ENCODE peak calls at places on chromosomes 7 and 10, in eight cellular contexts. A, L, N, F, O, K, E and I are unnamed samples. For H3K4me1, the result is how much of the 10 kb centered on the place peaks cover.

GRCh38 chr7:137717811-137718271 is 128.9 kb downstream of the DGKI start:
- DNase-seq in E (peak), L (no peak), N (peak), K (no peak), O (no peak), F (no peak), A (peak), I (peak)

GRCh38 chr10:132030898-132031463 is 34.8 kb upstream of the JAKMIP3 start:
- DNase-seq in E (no peak), A (no peak), N (no peak), O (no peak), K (no peak), F (peak), L (no peak), I (no peak)

GRCh38 chr7:76428868-76429805 is 4.4 kb downstream of the ZP3 start:
- DNase-seq in L (no peak), N (no peak), A (peak), O (no peak), K (no peak), E (peak), F (no peak), I (no peak)

GRCh38 chr10:6296456-6297214 is 93.9 kb downstream of the PFKFB3 start:
- DNase-seq in L (no peak), K (no peak), E (no peak), O (no peak), F (no peak), A (no peak), N (no peak), I (no peak)

GRCh38 chr7:123557631-123558505 is at the start of gene NDUFA5:
- DNase-seq in E (peak), O (peak), L (peak), N (peak), K (peak), A (peak), F (peak), I (peak)

GRCh38 chr10:114911052-114911697 is 26.8 kb upstream of the TRUB1 start:
- DNase-seq in A (no peak), O (no peak), E (no peak), N (no peak), K (no peak), L (no peak), F (no peak), I (no peak)

GRCh38 chr10:92873029-92873428 is 24.7 kb downstream of the EXOC6 start:
- DNase-seq in O (no peak), K (no peak), E (no peak), N (no peak), L (no peak), A (no peak), F (no peak), I (no peak)

GRCh38 chr7:142788303-142789286 is 17.8 kb downstream of the PRSS2 start:
- DNase-seq in K (no peak), A (no peak), F (no peak), E (no peak), N (no peak), L (no peak), O (no peak), I (no peak)

GRCh38 chr10:13340626-13341370 is 7.3 kb downstream of the SEPHS1 start:
- DNase-seq in N (no peak), O (peak), E (no peak), K (no peak), F (no peak), L (no peak), A (no peak), I (no peak)

GRCh38 chr10:70940834-70941568 is 52.6 kb upstream of the PCBD1 start:
- DNase-seq in L (no peak), F (peak), A (peak), E (no peak), K (no peak), O (no peak), N (peak), I (no peak)

GRCh38 chr7:132941433-132941832 is 140.5 kb downstream of the CHCHD3 start:
- DNase-seq in N (no peak), A (no peak), O (no peak), K (no peak), F (no peak), L (no peak), E (no peak), I (no peak)

GRCh38 chr10:12708921-12709320 is 292.6 kb downstream of the CCDC3 start:
- DNase-seq in O (no peak), K (no peak), F (peak), N (no peak), L (no peak), A (peak), E (no peak), I (peak)

GRCh38 chr7:12827219-12827821 is 139.9 kb downstream of the ARL4A start:
- DNase-seq in K (no peak), F (peak), N (peak), O (no peak), A (peak), L (no peak), E (no peak), I (no peak)

GRCh38 chr10:7917736-7918135 is 99.4 kb downstream of the TAF3 start:
- DNase-seq in A (no peak), E (no peak), L (no peak), O (no peak), K (no peak), F (no peak), N (no peak), I (no peak)

GRCh38 chr7:139246905-139247304 is 15.9 kb downstream of the UBN2 start:
- DNase-seq in N (no peak), E (no peak), L (no peak), A (peak), F (no peak), K (no peak), O (no peak), I (no peak)

GRCh38 chr10:105266966-105267539 is 626.0 kb downstream of the SORCS3 start:
- DNase-seq in E (no peak), K (no peak), L (no peak), F (no peak), O (no peak), A (no peak), N (no peak), I (no peak)

GRCh38 chr10:93464826-93465388 is 17.2 kb downstream of the MYOF start:
- DNase-seq in L (no peak), A (peak), N (no peak), F (no peak), K (no peak), E (no peak), O (no peak), I (no peak)

GRCh38 chr10:104246981-104247380 is 7.7 kb upstream of the GSTO1 start:
- DNase-seq in F (peak), N (peak), A (peak), E (no peak), L (no peak), O (no peak), K (no peak), I (no peak)

GRCh38 chr7:152887779-152888178 is 128.2 kb downstream of the ACTR3B start:
- DNase-seq in L (no peak), O (no peak), A (no peak), K (no peak), N (no peak), E (no peak), F (no peak), I (no peak)

GRCh38 chr10:85600026-85600743 is 766.4 kb downstream of the GRID1 start:
- DNase-seq in E (no peak), N (no peak), A (no peak), L (no peak), K (no peak), F (no peak), O (no peak), I (no peak)

GRCh38 chr10:44801383-44802327 is 109.5 kb upstream of the TMEM72 start:
- DNase-seq in L (peak), N (peak), F (peak), E (peak), A (peak), K (peak), O (no peak), I (peak)

GRCh38 chr7:19665399-19666008 is 43.3 kb downstream of the POLR1F start:
- DNase-seq in E (no peak), O (no peak), N (no peak), F (peak), K (no peak), L (no peak), A (peak), I (no peak)

DNA sequence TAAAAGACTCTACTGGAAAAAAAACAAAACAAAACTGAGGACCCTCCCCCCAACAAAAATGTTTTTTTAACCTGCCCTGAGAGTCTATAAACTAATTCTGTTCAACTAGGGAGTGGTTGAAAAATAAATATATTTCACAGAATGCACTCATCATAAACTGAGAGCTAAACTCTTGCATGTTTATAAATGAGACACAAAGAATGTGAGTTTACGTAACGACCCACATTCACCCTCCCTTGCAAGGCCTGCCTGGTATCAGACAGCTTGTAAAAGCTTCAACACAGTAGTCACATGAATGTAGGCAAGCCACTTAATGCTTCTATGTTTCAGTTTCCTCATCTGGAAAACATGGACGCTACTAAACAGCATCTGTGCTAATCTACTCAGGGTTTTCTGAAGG is 50.3 kb downstream of the JAZF1 start:
- DNase-seq in L (no peak), K (peak), F (no peak), E (no peak), N (no peak), O (no peak), A (peak), I (peak)
- H3K4me1 ChIP-seq in L (under half), K (under half), F (under half), E (under half), N (half or more), O (under half), A (under half), I (under half)

GRCh38 chr7:150753826-150754603 is 16.8 kb downstream of the GIMAP5 start:
- DNase-seq in O (no peak), L (no peak), E (no peak), F (peak), K (no peak), N (peak), A (peak), I (no peak)

GRCh38 chr7:150754950-150755349 is 17.7 kb downstream of the GIMAP5 start:
- DNase-seq in O (no peak), A (no peak), F (no peak), E (no peak), K (no peak), L (no peak), N (no peak), I (no peak)

GRCh38 chr7:150748402-150748801 is 11.2 kb downstream of the GIMAP5 start:
- DNase-seq in F (no peak), L (no peak), K (no peak), O (no peak), A (no peak), E (no peak), N (no peak), I (no peak)

GRCh38 chr7:150753239-150753638 is 16.0 kb downstream of the GIMAP5 start:
- DNase-seq in N (no peak), F (no peak), A (no peak), O (no peak), L (no peak), E (peak), K (no peak), I (no peak)

GRCh38 chr7:150751702-150752101 is 14.5 kb downstream of the GIMAP5 start:
- DNase-seq in A (no peak), N (peak), K (no peak), L (no peak), F (no peak), O (no peak), E (no peak), I (no peak)
- H3K4me1 ChIP-seq in A (under half), N (half or more), K (under half), L (under half), F (under half), O (half or more), E (under half), I (under half)

GRCh38 chr10:79127151-79127961 is 58.6 kb downstream of the ZMIZ1 start:
- DNase-seq in F (peak), A (peak), E (peak), L (peak), K (peak), N (peak), O (no peak), I (peak)

GRCh38 chr10:79129361-79129997 is 60.7 kb downstream of the ZMIZ1 start:
- DNase-seq in L (no peak), A (peak), N (no peak), F (peak), K (no peak), O (no peak), E (peak), I (peak)

GRCh38 chr10:79130255-79130654 is 61.5 kb downstream of the ZMIZ1 start:
- DNase-seq in K (no peak), L (no peak), F (no peak), E (no peak), A (no peak), N (no peak), O (no peak), I (no peak)

GRCh38 chr10:79128241-79128922 is 59.6 kb downstream of the ZMIZ1 start:
- DNase-seq in A (no peak), E (no peak), O (no peak), N (no peak), K (no peak), L (no peak), F (no peak), I (no peak)

GRCh38 chr10:79128923-79129305 is 60.1 kb downstream of the ZMIZ1 start:
- DNase-seq in O (no peak), K (no peak), E (no peak), F (no peak), A (no peak), N (no peak), L (no peak), I (no peak)
- H3K4me1 ChIP-seq in O (under half), K (under half), E (under half), F (under half), A (under half), N (half or more), L (under half), I (half or more)

GRCh38 chr7:22185559-22185958 is 171.4 kb downstream of the RAPGEF5 start:
- DNase-seq in O (no peak), A (no peak), K (no peak), F (no peak), E (no peak), N (no peak), L (no peak), I (no peak)

GRCh38 chr7:22184549-22185199 is 172.3 kb downstream of the RAPGEF5 start:
- DNase-seq in F (no peak), O (no peak), A (no peak), L (no peak), E (no peak), N (no peak), K (no peak), I (no peak)

GRCh38 chr7:22182139-22182538 is 174.8 kb downstream of the RAPGEF5 start:
- DNase-seq in E (no peak), F (no peak), K (no peak), N (no peak), L (no peak), O (no peak), A (no peak), I (no peak)

GRCh38 chr7:22187691-22188348 is 169.1 kb downstream of the RAPGEF5 start:
- DNase-seq in F (no peak), K (no peak), L (no peak), O (no peak), A (no peak), E (no peak), N (no peak), I (no peak)

DNA sequence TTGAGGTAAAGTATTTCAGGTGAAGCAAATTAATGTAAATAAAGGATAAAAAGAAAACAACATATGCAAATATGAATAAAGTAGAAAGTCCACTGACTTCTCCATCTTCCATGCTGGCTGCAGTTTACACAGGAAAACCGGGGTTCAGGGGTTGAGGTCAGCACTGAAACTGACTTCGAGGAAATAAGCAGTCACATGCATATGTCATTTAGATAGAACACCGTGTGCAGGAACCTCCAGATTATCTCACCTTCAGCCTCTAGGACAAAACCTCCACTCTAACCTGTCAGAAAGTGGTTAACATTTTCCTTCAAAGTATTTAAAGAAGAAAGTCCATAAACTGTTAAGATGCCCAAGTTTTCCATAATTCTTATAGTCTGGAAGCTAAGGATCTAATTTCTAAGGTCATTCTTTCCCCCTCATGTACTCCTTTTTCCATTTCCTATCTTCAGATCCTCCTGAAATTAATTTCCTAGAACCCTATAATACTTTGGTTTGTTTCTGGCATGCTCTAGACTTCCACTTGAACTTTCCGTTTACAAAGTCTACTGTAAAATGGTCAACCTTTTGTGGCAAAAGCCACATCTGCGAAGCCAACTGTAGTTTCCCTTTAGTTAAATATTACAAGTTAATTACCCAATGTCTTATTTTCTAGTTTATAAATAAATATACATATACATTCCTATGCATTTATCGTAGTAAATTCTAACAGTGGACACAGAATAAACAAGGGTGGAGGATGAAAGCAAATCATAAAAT is 173.3 kb downstream of the RAPGEF5 start:
- DNase-seq in O (no peak), L (no peak), K (no peak), N (no peak), E (no peak), F (no peak), A (no peak), I (no peak)
- H3K4me1 ChIP-seq in O (under half), L (under half), K (under half), N (under half), E (under half), F (under half), A (under half), I (under half)

GRCh38 chr7:150966002-150966401 is 12.1 kb downstream of the KCNH2 start:
- DNase-seq in O (no peak), K (no peak), F (no peak), N (peak), E (no peak), L (no peak), A (no peak), I (no peak)
- H3K4me1 ChIP-seq in O (under half), K (under half), F (under half), N (half or more), E (under half), L (under half), A (under half), I (under half)

GRCh38 chr7:33753881-33754525 is 151.3 kb upstream of the BMPER start:
- DNase-seq in A (no peak), E (no peak), F (no peak), L (no peak), N (no peak), K (no peak), O (no peak), I (peak)

GRCh38 chr7:33745934-33746333 is 159.4 kb upstream of the BMPER start:
- DNase-seq in K (no peak), E (no peak), L (no peak), O (no peak), F (peak), A (peak), N (no peak), I (no peak)

GRCh38 chr7:33748793-33749192 is 156.5 kb upstream of the BMPER start:
- DNase-seq in L (no peak), E (no peak), N (no peak), A (no peak), O (no peak), K (no peak), F (no peak), I (no peak)

GRCh38 chr7:33751395-33751794 is 153.9 kb upstream of the BMPER start:
- DNase-seq in O (no peak), A (no peak), K (no peak), F (no peak), E (no peak), L (no peak), N (no peak), I (no peak)

GRCh38 chr7:33750177-33750576 is 155.2 kb upstream of the BMPER start:
- DNase-seq in K (no peak), L (no peak), A (peak), F (no peak), E (no peak), O (no peak), N (no peak), I (no peak)
- H3K4me1 ChIP-seq in K (under half), L (under half), A (under half), F (under half), E (under half), O (under half), N (under half), I (under half)

DNA sequence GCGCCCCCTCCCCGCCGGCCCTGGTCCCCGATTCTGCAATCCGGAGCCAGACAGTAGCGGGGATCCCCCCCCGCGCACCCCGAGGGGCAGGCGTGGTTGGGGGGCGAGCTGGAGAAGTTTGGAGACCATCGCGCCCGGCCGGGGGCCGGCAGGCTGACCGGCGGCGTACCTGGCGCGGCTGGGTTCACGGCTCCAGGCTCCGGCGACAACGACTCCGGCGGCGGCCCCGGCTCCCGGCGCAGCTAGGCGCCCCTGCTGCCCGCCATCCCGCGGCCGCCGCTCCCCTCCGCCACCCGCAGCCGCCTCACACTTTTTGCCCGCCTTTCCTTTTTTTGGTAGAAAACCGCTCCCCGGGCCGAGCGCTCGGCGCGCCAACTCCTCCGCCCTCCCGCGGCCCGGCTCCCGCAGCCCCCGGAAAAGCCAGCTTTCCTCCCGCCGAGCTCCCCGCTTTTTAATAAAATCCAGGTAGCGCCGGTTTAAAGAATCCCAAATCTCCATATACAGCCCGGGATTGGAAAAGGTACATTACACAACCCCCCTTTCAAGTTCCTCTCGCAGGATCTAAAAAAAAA is at the start of gene TNRC18:
- DNase-seq in O (no peak), N (no peak), E (peak), L (peak), K (peak), A (no peak), F (no peak), I (peak)
- H3K4me1 ChIP-seq in O (half or more), N (under half), E (under half), L (under half), K (under half), A (under half), F (under half), I (under half)

GRCh38 chr10:76736392-76736791 is 901.2 kb downstream of the KCNMA1 start:
- DNase-seq in O (no peak), N (no peak), F (no peak), E (no peak), A (peak), K (no peak), L (no peak), I (no peak)

GRCh38 chr10:76733441-76733840 is 904.2 kb downstream of the KCNMA1 start:
- DNase-seq in N (no peak), L (no peak), O (no peak), K (no peak), F (no peak), A (no peak), E (no peak), I (no peak)

GRCh38 chr10:76736848-76737495 is 900.6 kb downstream of the KCNMA1 start:
- DNase-seq in N (no peak), F (no peak), L (no peak), K (no peak), E (no peak), A (peak), O (no peak), I (no peak)

GRCh38 chr10:76729804-76730203 is 907.8 kb downstream of the KCNMA1 start:
- DNase-seq in K (no peak), L (no peak), F (no peak), A (no peak), N (no peak), O (no peak), E (no peak), I (no peak)

DNA sequence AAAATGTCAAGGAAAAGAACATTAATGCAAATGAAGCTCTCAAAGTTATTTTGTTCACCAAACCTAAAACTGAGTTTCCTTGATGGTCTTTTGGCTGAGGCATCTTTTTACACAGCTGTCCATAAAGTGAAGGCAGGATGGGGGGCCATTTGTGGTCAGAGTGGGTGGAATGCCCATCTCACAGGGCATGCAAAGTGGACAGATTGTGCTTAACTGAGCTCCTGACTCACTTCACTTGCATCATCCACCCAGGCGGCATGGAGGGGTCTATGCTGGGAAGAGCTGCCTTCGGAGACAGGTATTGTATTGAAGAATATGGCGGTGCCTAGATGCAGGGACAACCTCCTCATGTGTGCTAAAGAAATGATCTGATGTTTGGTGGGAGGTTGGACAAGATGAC is 905.3 kb downstream of the KCNMA1 start:
- DNase-seq in O (no peak), F (no peak), A (no peak), L (no peak), K (no peak), N (no peak), E (no peak), I (no peak)
- H3K4me1 ChIP-seq in O (under half), F (under half), A (under half), L (under half), K (under half), N (under half), E (under half), I (under half)